ENCODE peak calls at places on chromosomes 1 and 21, in seven cellular contexts. One of them, this sample, is unnamed.

GRCh38 chr1:26338670-26339069 is 15.3 kb downstream of the CRYBG2 start:
- DNase-seq in stimulated activated CD4-positive, alpha-beta T cell treated with anti-CD3 and anti-CD28 coated beads, TNF-alpha, amount 100 ng/mL, for 4 hours: no peak
- DNase-seq in HT1080: no peak
- DNase-seq in AG08395: no peak
- DNase-seq in substantia nigra: no peak
- DNase-seq in hepatocyte: no peak
- DNase-seq in memory B cell: no peak
- DNase-seq in this sample: no peak

GRCh38 chr1:30312226-30312625 is 411.2 kb downstream of the MATN1 start:
- DNase-seq in stimulated activated CD4-positive, alpha-beta T cell treated with anti-CD3 and anti-CD28 coated beads, TNF-alpha, amount 100 ng/mL, for 4 hours: no peak
- DNase-seq in HT1080: no peak
- DNase-seq in AG08395: no peak
- DNase-seq in substantia nigra: no peak
- DNase-seq in hepatocyte: no peak
- DNase-seq in memory B cell: no peak
- DNase-seq in this sample: no peak

GRCh38 chr1:226820935-226821718 is 49.3 kb upstream of the PSEN2 start:
- DNase-seq in stimulated activated CD4-positive, alpha-beta T cell treated with anti-CD3 and anti-CD28 coated beads, TNF-alpha, amount 100 ng/mL, for 4 hours: no peak
- DNase-seq in HT1080: peak
- DNase-seq in AG08395: peak
- DNase-seq in substantia nigra: no peak
- DNase-seq in hepatocyte: peak
- DNase-seq in memory B cell: no peak
- DNase-seq in this sample: no peak

GRCh38 chr1:64848136-64848535 is 103.3 kb downstream of the RAVER2 start:
- DNase-seq in stimulated activated CD4-positive, alpha-beta T cell treated with anti-CD3 and anti-CD28 coated beads, TNF-alpha, amount 100 ng/mL, for 4 hours: no peak
- DNase-seq in HT1080: no peak
- DNase-seq in AG08395: no peak
- DNase-seq in substantia nigra: no peak
- DNase-seq in hepatocyte: no peak
- DNase-seq in memory B cell: no peak
- DNase-seq in this sample: no peak

GRCh38 chr21:44932366-44933181 is 7.3 kb upstream of the SLX9 start:
- DNase-seq in stimulated activated CD4-positive, alpha-beta T cell treated with anti-CD3 and anti-CD28 coated beads, TNF-alpha, amount 100 ng/mL, for 4 hours: no peak
- DNase-seq in HT1080: no peak
- DNase-seq in AG08395: peak
- DNase-seq in substantia nigra: no peak
- DNase-seq in hepatocyte: peak
- DNase-seq in memory B cell: peak
- DNase-seq in this sample: no peak

GRCh38 chr1:114314098-114314497 is 160.4 kb upstream of the SYT6 start:
- DNase-seq in stimulated activated CD4-positive, alpha-beta T cell treated with anti-CD3 and anti-CD28 coated beads, TNF-alpha, amount 100 ng/mL, for 4 hours: no peak
- DNase-seq in HT1080: no peak
- DNase-seq in AG08395: peak
- DNase-seq in substantia nigra: no peak
- DNase-seq in hepatocyte: no peak
- DNase-seq in memory B cell: no peak
- DNase-seq in this sample: no peak

GRCh38 chr1:202858306-202858705 is 30.6 kb downstream of the RABIF start:
- DNase-seq in stimulated activated CD4-positive, alpha-beta T cell treated with anti-CD3 and anti-CD28 coated beads, TNF-alpha, amount 100 ng/mL, for 4 hours: no peak
- DNase-seq in HT1080: no peak
- DNase-seq in AG08395: peak
- DNase-seq in substantia nigra: no peak
- DNase-seq in hepatocyte: peak
- DNase-seq in memory B cell: no peak
- DNase-seq in this sample: no peak

GRCh38 chr1:63955746-63956145 is 181.9 kb downstream of the ROR1 start:
- DNase-seq in stimulated activated CD4-positive, alpha-beta T cell treated with anti-CD3 and anti-CD28 coated beads, TNF-alpha, amount 100 ng/mL, for 4 hours: no peak
- DNase-seq in HT1080: peak
- DNase-seq in AG08395: no peak
- DNase-seq in substantia nigra: no peak
- DNase-seq in hepatocyte: no peak
- DNase-seq in memory B cell: no peak
- DNase-seq in this sample: no peak

GRCh38 chr21:34988139-34988538 is 61.0 kb downstream of the RUNX1 start:
- DNase-seq in stimulated activated CD4-positive, alpha-beta T cell treated with anti-CD3 and anti-CD28 coated beads, TNF-alpha, amount 100 ng/mL, for 4 hours: no peak
- DNase-seq in HT1080: no peak
- DNase-seq in AG08395: no peak
- DNase-seq in substantia nigra: no peak
- DNase-seq in hepatocyte: no peak
- DNase-seq in memory B cell: no peak
- DNase-seq in this sample: no peak

GRCh38 chr1:11326070-11326469 is 53.1 kb downstream of the UBIAD1 start:
- DNase-seq in stimulated activated CD4-positive, alpha-beta T cell treated with anti-CD3 and anti-CD28 coated beads, TNF-alpha, amount 100 ng/mL, for 4 hours: no peak
- DNase-seq in HT1080: no peak
- DNase-seq in AG08395: no peak
- DNase-seq in substantia nigra: no peak
- DNase-seq in hepatocyte: no peak
- DNase-seq in memory B cell: no peak
- DNase-seq in this sample: no peak

GRCh38 chr1:221708076-221708571 is 33.8 kb downstream of the DUSP10 start:
- DNase-seq in stimulated activated CD4-positive, alpha-beta T cell treated with anti-CD3 and anti-CD28 coated beads, TNF-alpha, amount 100 ng/mL, for 4 hours: no peak
- DNase-seq in HT1080: peak
- DNase-seq in AG08395: no peak
- DNase-seq in substantia nigra: no peak
- DNase-seq in hepatocyte: no peak
- DNase-seq in memory B cell: no peak
- DNase-seq in this sample: peak

GRCh38 chr1:10906866-10907519 is 105.5 kb upstream of the TARDBP start:
- DNase-seq in stimulated activated CD4-positive, alpha-beta T cell treated with anti-CD3 and anti-CD28 coated beads, TNF-alpha, amount 100 ng/mL, for 4 hours: no peak
- DNase-seq in HT1080: no peak
- DNase-seq in AG08395: no peak
- DNase-seq in substantia nigra: no peak
- DNase-seq in hepatocyte: no peak
- DNase-seq in memory B cell: no peak
- DNase-seq in this sample: no peak

GRCh38 chr1:21633992-21634475 is 35.1 kb downstream of the RAP1GAP start:
- DNase-seq in stimulated activated CD4-positive, alpha-beta T cell treated with anti-CD3 and anti-CD28 coated beads, TNF-alpha, amount 100 ng/mL, for 4 hours: no peak
- DNase-seq in HT1080: no peak
- DNase-seq in AG08395: no peak
- DNase-seq in substantia nigra: no peak
- DNase-seq in hepatocyte: no peak
- DNase-seq in memory B cell: no peak
- DNase-seq in this sample: no peak

GRCh38 chr1:210695041-210695440 is 366.3 kb downstream of the HHAT start:
- DNase-seq in stimulated activated CD4-positive, alpha-beta T cell treated with anti-CD3 and anti-CD28 coated beads, TNF-alpha, amount 100 ng/mL, for 4 hours: no peak
- DNase-seq in HT1080: peak
- DNase-seq in AG08395: peak
- DNase-seq in substantia nigra: no peak
- DNase-seq in hepatocyte: no peak
- DNase-seq in memory B cell: no peak
- DNase-seq in this sample: no peak

GRCh38 chr1:178609015-178609414 is 96.1 kb downstream of the TEX35 start:
- DNase-seq in stimulated activated CD4-positive, alpha-beta T cell treated with anti-CD3 and anti-CD28 coated beads, TNF-alpha, amount 100 ng/mL, for 4 hours: no peak
- DNase-seq in HT1080: peak
- DNase-seq in AG08395: peak
- DNase-seq in substantia nigra: no peak
- DNase-seq in hepatocyte: no peak
- DNase-seq in memory B cell: no peak
- DNase-seq in this sample: no peak

GRCh38 chr1:28326980-28327379 is 1.9 kb upstream of the MED18 start:
- DNase-seq in stimulated activated CD4-positive, alpha-beta T cell treated with anti-CD3 and anti-CD28 coated beads, TNF-alpha, amount 100 ng/mL, for 4 hours: no peak
- DNase-seq in HT1080: peak
- DNase-seq in AG08395: no peak
- DNase-seq in substantia nigra: no peak
- DNase-seq in hepatocyte: peak
- DNase-seq in memory B cell: no peak
- DNase-seq in this sample: no peak

GRCh38 chr1:46202975-46203737 is at the start of gene LURAP1:
- DNase-seq in stimulated activated CD4-positive, alpha-beta T cell treated with anti-CD3 and anti-CD28 coated beads, TNF-alpha, amount 100 ng/mL, for 4 hours: no peak
- DNase-seq in HT1080: peak
- DNase-seq in AG08395: peak
- DNase-seq in substantia nigra: peak
- DNase-seq in hepatocyte: peak
- DNase-seq in memory B cell: peak
- DNase-seq in this sample: no peak

GRCh38 chr1:62384276-62385005 is 52.4 kb upstream of the USP1 start:
- DNase-seq in stimulated activated CD4-positive, alpha-beta T cell treated with anti-CD3 and anti-CD28 coated beads, TNF-alpha, amount 100 ng/mL, for 4 hours: no peak
- DNase-seq in HT1080: no peak
- DNase-seq in AG08395: peak
- DNase-seq in substantia nigra: no peak
- DNase-seq in hepatocyte: peak
- DNase-seq in memory B cell: no peak
- DNase-seq in this sample: no peak

GRCh38 chr21:37225440-37225839 is 41.7 kb downstream of the VPS26C start:
- DNase-seq in stimulated activated CD4-positive, alpha-beta T cell treated with anti-CD3 and anti-CD28 coated beads, TNF-alpha, amount 100 ng/mL, for 4 hours: no peak
- DNase-seq in HT1080: no peak
- DNase-seq in AG08395: no peak
- DNase-seq in substantia nigra: no peak
- DNase-seq in hepatocyte: no peak
- DNase-seq in memory B cell: no peak
- DNase-seq in this sample: peak

GRCh38 chr1:154910851-154911250 is 25.7 kb downstream of the PMVK start:
- DNase-seq in stimulated activated CD4-positive, alpha-beta T cell treated with anti-CD3 and anti-CD28 coated beads, TNF-alpha, amount 100 ng/mL, for 4 hours: no peak
- DNase-seq in HT1080: no peak
- DNase-seq in AG08395: no peak
- DNase-seq in substantia nigra: no peak
- DNase-seq in hepatocyte: no peak
- DNase-seq in memory B cell: no peak
- DNase-seq in this sample: no peak

GRCh38 chr1:171433451-171433850 is 51.9 kb upstream of the PRRC2C start:
- DNase-seq in stimulated activated CD4-positive, alpha-beta T cell treated with anti-CD3 and anti-CD28 coated beads, TNF-alpha, amount 100 ng/mL, for 4 hours: no peak
- DNase-seq in HT1080: peak
- DNase-seq in AG08395: no peak
- DNase-seq in substantia nigra: no peak
- DNase-seq in hepatocyte: no peak
- DNase-seq in memory B cell: no peak
- DNase-seq in this sample: no peak

GRCh38 chr1:41954533-41954944 is 35.8 kb upstream of the HIVEP3 start:
- DNase-seq in stimulated activated CD4-positive, alpha-beta T cell treated with anti-CD3 and anti-CD28 coated beads, TNF-alpha, amount 100 ng/mL, for 4 hours: no peak
- DNase-seq in HT1080: peak
- DNase-seq in AG08395: no peak
- DNase-seq in substantia nigra: no peak
- DNase-seq in hepatocyte: peak
- DNase-seq in memory B cell: no peak
- DNase-seq in this sample: no peak

GRCh38 chr1:3745590-3746381 is 6.5 kb upstream of the CCDC27 start:
- DNase-seq in stimulated activated CD4-positive, alpha-beta T cell treated with anti-CD3 and anti-CD28 coated beads, TNF-alpha, amount 100 ng/mL, for 4 hours: no peak
- DNase-seq in HT1080: no peak
- DNase-seq in AG08395: no peak
- DNase-seq in substantia nigra: no peak
- DNase-seq in hepatocyte: no peak
- DNase-seq in memory B cell: no peak
- DNase-seq in this sample: no peak

GRCh38 chr1:24914226-24915069 is 15.6 kb downstream of the RUNX3 start:
- DNase-seq in stimulated activated CD4-positive, alpha-beta T cell treated with anti-CD3 and anti-CD28 coated beads, TNF-alpha, amount 100 ng/mL, for 4 hours: no peak
- DNase-seq in HT1080: peak
- DNase-seq in AG08395: peak
- DNase-seq in substantia nigra: peak
- DNase-seq in hepatocyte: peak
- DNase-seq in memory B cell: no peak
- DNase-seq in this sample: no peak